ENCODE peak calls at places on chromosomes 16 and 17, in ten cellular contexts. P is stimulated activated CD8-positive, alpha-beta memory T cell treated with anti-CD3 and anti-CD28 coated beads, Interleukin-15, amount 100 ng/mL, for 4 hours; F is hepatocyte; G is NCI-H1105; M is stimulated activated CD4-positive, alpha-beta T cell treated with anti-CD3 and anti-CD28 coated beads, Interleukin-1b, Interleukin-23, amount 100 ng/mL, for 24 hours; Y is skeletal muscle cell; O is M059J; S is A549; I is T-helper 2 cell; V is lower lobe of right lung. C is an unnamed sample.

GRCh38 chr17:32267690-32268205 is 2.1 kb downstream of the RHBDL3 start:
- DNase-seq in P (no peak), F (no peak), G (no peak), M (no peak), Y (no peak), O (peak), S (no peak), I (no peak), V (peak), C (no peak)

GRCh38 chr16:4663756-4664465 is 29.5 kb upstream of the NUDT16L1 start:
- DNase-seq in P (no peak), F (no peak), G (no peak), M (no peak), Y (no peak), O (no peak), S (no peak), I (no peak), V (peak), C (no peak)

GRCh38 chr16:49275870-49276269 is 5.8 kb downstream of the CBLN1 start:
- DNase-seq in P (no peak), F (no peak), G (no peak), M (no peak), Y (no peak), O (no peak), S (no peak), I (no peak), V (no peak), C (no peak)

GRCh38 chr16:77732241-77732946 is 10.1 kb downstream of the NUDT7 start:
- DNase-seq in P (no peak), F (no peak), G (no peak), M (no peak), Y (peak), O (peak), S (no peak), I (no peak), V (no peak), C (no peak)

GRCh38 chr17:78915872-78916632 is 9.1 kb downstream of the TIMP2 start:
- DNase-seq in P (no peak), F (no peak), G (no peak), M (no peak), Y (no peak), O (peak), S (peak), I (no peak), V (peak), C (no peak)

GRCh38 chr16:14334366-14335105 is 263.4 kb downstream of the MRTFB start:
- DNase-seq in P (no peak), F (no peak), G (no peak), M (no peak), Y (no peak), O (peak), S (no peak), I (no peak), V (no peak), C (no peak)

GRCh38 chr17:30116345-30116660 is 313 bp upstream of the NSRP1 start:
- DNase-seq in P (no peak), F (no peak), G (no peak), M (no peak), Y (no peak), O (no peak), S (no peak), I (no peak), V (no peak), C (no peak)

GRCh38 chr16:77834600-77834963 is 46.2 kb downstream of the VAT1L start:
- DNase-seq in P (no peak), F (peak), G (no peak), M (no peak), Y (peak), O (peak), S (no peak), I (no peak), V (no peak), C (no peak)

GRCh38 chr17:64154321-64155089 is 24.6 kb upstream of the ERN1 start:
- DNase-seq in P (no peak), F (no peak), G (no peak), M (no peak), Y (no peak), O (no peak), S (no peak), I (no peak), V (no peak), C (no peak)